ENCODE peak calls at places on chromosomes 4 and X, in five cellular contexts. H is NCI-H446 treated with DMSO at 0.1 percent for 48 hours; X is astrocyte of the spinal cord; W is epithelial cell of esophagus; P is activated CD4-positive, alpha-beta T cell treated with anti-CD3 and anti-CD28 coated beads, Interleukin-2, amount 10 ng/mL, durations not matched to agents 7 days and 5 days. S is an unnamed sample.

GRCh38 chr4:113147498-113148231 is 98.2 kb downstream of the ANK2 start:
- DNase-seq in H (no peak), X (no peak), W (no peak), P (no peak), S (no peak)

GRCh38 chr4:82761249-82761648 is 37.3 kb downstream of the SCD5 start:
- DNase-seq in H (no peak), X (no peak), W (no peak), P (no peak), S (no peak)

GRCh38 chrX:132489256-132490085 is 633 bp upstream of the MBNL3 start:
- DNase-seq in H (no peak), X (peak), W (peak), P (peak), S (peak)

GRCh38 chr4:61740950-61741638 is 541.0 kb downstream of the ADGRL3 start:
- DNase-seq in H (peak), X (no peak), W (no peak), P (no peak), S (no peak)

GRCh38 chrX:89124985-89125384 is 378.0 kb downstream of the CPXCR1 start:
- DNase-seq in H (no peak), X (no peak), W (no peak), P (no peak), S (no peak)

GRCh38 chr4:103915224-103915869 is 195.6 kb upstream of the TACR3 start:
- DNase-seq in H (peak), X (peak), W (peak), P (no peak), S (no peak)

GRCh38 chr4:48410812-48411211 is 69.5 kb downstream of the SLAIN2 start:
- DNase-seq in H (no peak), X (no peak), W (no peak), P (no peak), S (no peak)

GRCh38 chr4:138113819-138114415 is 128.2 kb downstream of the SLC7A11 start:
- DNase-seq in H (no peak), X (peak), W (peak), P (no peak), S (no peak)

GRCh38 chr4:163595590-163595989 is 101.1 kb downstream of the TMA16 start:
- DNase-seq in H (no peak), X (no peak), W (peak), P (no peak), S (no peak)

GRCh38 chr4:65825121-65825520 is 154.8 kb upstream of the EPHA5 start:
- DNase-seq in H (no peak), X (peak), W (peak), P (no peak), S (peak)

GRCh38 chrX:125090046-125090445 is 229.6 kb upstream of the TEX13C start:
- DNase-seq in H (peak), X (no peak), W (peak), P (no peak), S (no peak)

GRCh38 chrX:1239681-1240142 is 27.3 kb upstream of the CRLF2 start:
- DNase-seq in H (no peak), X (no peak), W (no peak), P (no peak), S (no peak)

GRCh38 chrX:37776283-37776986 is 3.4 kb upstream of the CYBB start:
- DNase-seq in H (no peak), X (no peak), W (no peak), P (peak), S (no peak)

GRCh38 chrX:17174671-17175070 is 200.3 kb upstream of the NHS start:
- DNase-seq in H (peak), X (no peak), W (no peak), P (no peak), S (no peak)

GRCh38 chrX:96729053-96729452 is 44.4 kb downstream of the DIAPH2 start:
- DNase-seq in H (no peak), X (no peak), W (no peak), P (no peak), S (no peak)

GRCh38 chrX:1305411-1305810 is 31.2 kb upstream of the IL3RA start:
- DNase-seq in H (no peak), X (no peak), W (no peak), P (no peak), S (no peak)

GRCh38 chrX:39648548-39649254 is 449.1 kb downstream of the BCOR start:
- DNase-seq in H (no peak), X (no peak), W (no peak), P (no peak), S (no peak)

GRCh38 chr4:75653845-75654503 is 19.2 kb downstream of the G3BP2 start:
- DNase-seq in H (no peak), X (peak), W (peak), P (no peak), S (no peak)

GRCh38 chr4:73019462-73020047 is 50.0 kb downstream of the COX18 start:
- DNase-seq in H (no peak), X (peak), W (peak), P (peak), S (no peak)

GRCh38 chr4:158314756-158315487 is 104.6 kb downstream of the TMEM144 start:
- DNase-seq in H (no peak), X (peak), W (peak), P (no peak), S (no peak)

GRCh38 chrX:150548251-150548650 is 20.2 kb upstream of the MTM1 start:
- DNase-seq in H (no peak), X (no peak), W (no peak), P (no peak), S (no peak)

GRCh38 chrX:24184018-24184417 is 34.5 kb downstream of the ZFX start:
- DNase-seq in H (no peak), X (no peak), W (no peak), P (no peak), S (no peak)